ENCODE peak calls at places on chromosome 17, in eight cellular contexts. R is GM19239, N is HT1080, B is Daoy, L is ELR, Z is HEK293T, J is HTR-8/SVneo, I is lower lobe of right lung. M is an unnamed sample.

GRCh38 chr17:39716879-39717536 is 13.3 kb downstream of the MIEN1 start:
- DNase-seq in R (no peak), N (no peak), B (no peak), L (no peak), Z (no peak), J (no peak), I (peak; percentile 54), M (no peak)

GRCh38 chr17:12673788-12674187 is 8.1 kb downstream of the MYOCD start:
- DNase-seq in R (no peak), N (peak; percentile 9), B (peak; percentile 62), L (peak; percentile 47), Z (no peak), J (no peak), I (no peak), M (no peak)

GRCh38 chr17:19805006-19805405 is 56.9 kb upstream of the ALDH3A1 start:
- DNase-seq in R (no peak), N (no peak), B (no peak), L (no peak), Z (no peak), J (no peak), I (no peak), M (no peak)

GRCh38 chr17:78375401-78376079 is 2.9 kb upstream of the PGS1 start:
- DNase-seq in R (no peak), N (peak; percentile 71), B (peak; percentile 84), L (peak; percentile 97), Z (no peak), J (no peak), I (peak; percentile 75), M (no peak)

GRCh38 chr17:13074026-13074425 is 56.2 kb upstream of the ELAC2 start:
- DNase-seq in R (no peak), N (peak; percentile 74), B (peak; percentile 80), L (peak; percentile 25), Z (no peak), J (no peak), I (no peak), M (no peak)

GRCh38 chr17:79854080-79854861 is 15.0 kb upstream of the CBX4 start:
- DNase-seq in R (no peak), N (no peak), B (no peak), L (no peak), Z (no peak), J (no peak), I (no peak), M (no peak)

GRCh38 chr17:61399131-61400057 is at the start of gene TBX2:
- DNase-seq in R (no peak), N (peak; percentile 85), B (peak; percentile 83), L (peak; percentile 88), Z (peak; percentile 89), J (peak; percentile 98), I (peak; percentile 71), M (no peak)

GRCh38 chr17:14717849-14718248 is 417.0 kb downstream of the HS3ST3B1 start:
- DNase-seq in R (no peak), N (no peak), B (no peak), L (no peak), Z (no peak), J (no peak), I (no peak), M (no peak)

GRCh38 chr17:75753514-75754377 is 11.2 kb downstream of the GALK1 start:
- DNase-seq in R (peak; percentile 92), N (peak; percentile 57), B (peak; percentile 86), L (peak; percentile 85), Z (peak; percentile 91), J (no peak), I (peak; percentile 78), M (peak; percentile 25)

GRCh38 chr17:13568746-13569739 is 32.7 kb downstream of the HS3ST3A1 start:
- DNase-seq in R (no peak), N (no peak), B (peak; percentile 70), L (no peak), Z (no peak), J (no peak), I (no peak), M (no peak)

GRCh38 chr17:67246648-67247415 is 1.8 kb upstream of the HELZ start:
- DNase-seq in R (no peak), N (peak; percentile 81), B (peak; percentile 82), L (peak; percentile 90), Z (peak; percentile 30), J (peak; percentile 68), I (peak; percentile 78), M (no peak)

GRCh38 chr17:77451894-77452852 is 311.4 kb downstream of the SEC14L1 start:
- DNase-seq in R (no peak), N (no peak), B (peak; percentile 84), L (peak; percentile 83), Z (no peak), J (no peak), I (no peak), M (no peak)